ENCODE peak calls at places on chromosomes 2 and 18, in six cellular contexts. T, I, N, C, G and V are unnamed samples.

GRCh38 chr2:27973592-27973991 is 83.1 kb downstream of the BABAM2 start:
- DNase-seq in C (peak; percentile 25), I (no peak), N (no peak), G (no peak), T (no peak), V (no peak)

GRCh38 chr2:218711550-218711929 is 905 bp downstream of the TTLL4 start:
- DNase-seq in G (no peak), C (no peak), N (no peak), T (no peak), I (no peak), V (no peak)

GRCh38 chr2:62794791-62795190 is 89.3 kb downstream of the EHBP1 start:
- DNase-seq in C (no peak), N (no peak), I (no peak), T (no peak), G (no peak), V (no peak)

GRCh38 chr2:219026946-219027345 is 14.4 kb downstream of the CFAP65 start:
- DNase-seq in G (no peak), T (no peak), N (no peak), C (no peak), I (no peak), V (no peak)

GRCh38 chr18:70491734-70492348 is 203.0 kb downstream of the SOCS6 start:
- DNase-seq in T (peak; percentile 83), C (peak; percentile 77), N (no peak), G (peak; percentile 57), I (peak; percentile 76), V (no peak)

GRCh38 chr18:45285251-45285650 is 330.0 kb upstream of the SLC14A2 start:
- DNase-seq in N (no peak), T (no peak), C (no peak), I (no peak), G (no peak), V (no peak)

GRCh38 chr2:21466528-21466927 is 342.8 kb downstream of the TDRD15 start:
- DNase-seq in T (no peak), G (no peak), N (no peak), C (no peak), I (no peak), V (no peak)

GRCh38 chr2:239621611-239622010 is 220.8 kb upstream of the HDAC4 start:
- DNase-seq in C (no peak), I (no peak), N (no peak), T (no peak), G (no peak), V (peak; percentile 64)

GRCh38 chr2:105125920-105126319 is 88.1 kb downstream of the MRPS9 start:
- DNase-seq in I (no peak), C (peak; percentile 66), G (no peak), T (no peak), N (no peak), V (peak; percentile 10)

GRCh38 chr18:23336072-23336471 is 117.0 kb upstream of the RIOK3 start:
- DNase-seq in N (no peak), C (no peak), G (no peak), T (no peak), I (no peak), V (no peak)

GRCh38 chr2:172888704-172889103 is 153.1 kb downstream of the RAPGEF4 start:
- DNase-seq in N (no peak), G (no peak), T (no peak), C (no peak), I (no peak), V (no peak)

GRCh38 chr2:129748653-129749052 is 230.8 kb upstream of the RAB6C start:
- DNase-seq in C (peak; percentile 66), I (no peak), T (no peak), N (peak; percentile 31), G (no peak), V (no peak)

GRCh38 chr2:156182132-156182531 is 150.4 kb downstream of the NR4A2 start:
- DNase-seq in N (peak; percentile 92), I (peak; percentile 76), T (no peak), C (no peak), G (no peak), V (no peak)

GRCh38 chr18:43563780-43564179 is 286.5 kb upstream of the SYT4 start:
- DNase-seq in C (peak; percentile 75), T (peak; percentile 31), N (no peak), G (peak; percentile 44), I (no peak), V (no peak)

GRCh38 chr2:26475037-26475436 is 2.9 kb downstream of the OTOF start:
- DNase-seq in G (no peak), N (no peak), T (no peak), I (no peak), C (no peak), V (no peak)

GRCh38 chr2:15730545-15731212 is 139.0 kb downstream of the DDX1 start:
- DNase-seq in T (peak; percentile 95), I (peak; percentile 86), G (no peak), C (no peak), N (peak; percentile 68), V (no peak)

GRCh38 chr18:27223570-27224340 is 38.6 kb upstream of the CHST9 start:
- DNase-seq in N (no peak), I (no peak), C (peak; percentile 32), G (no peak), T (no peak), V (no peak)

GRCh38 chr2:219119422-219120043 is 41.1 kb downstream of the NHEJ1 start:
- DNase-seq in G (peak; percentile 59), N (peak; percentile 70), C (peak; percentile 89), I (peak; percentile 90), T (peak; percentile 83), V (no peak)

GRCh38 chr2:80022018-80022417 is 282.5 kb downstream of the LRRTM1 start:
- DNase-seq in I (no peak), N (no peak), G (no peak), T (no peak), C (no peak), V (no peak)

GRCh38 chr2:10378189-10378588 is 69.9 kb downstream of the ODC1 start:
- DNase-seq in G (no peak), I (no peak), N (no peak), C (no peak), T (no peak), V (no peak)

GRCh38 chr2:85925216-85925671 is 36.5 kb upstream of the ST3GAL5 start:
- DNase-seq in T (peak; percentile 75), N (no peak), G (no peak), C (no peak), I (no peak), V (no peak)
- H3K27ac ChIP-seq in T (peak overlapping the region; percentile 97), N (no peak overlapping the region), G (no peak overlapping the region), C (no peak overlapping the region), I (no peak overlapping the region), V (peak overlapping the region; percentile 70)

GRCh38 chr18:12283666-12284065 is 24.4 kb upstream of the TUBB6 start:
- DNase-seq in G (no peak), T (no peak), C (no peak), N (no peak), I (no peak), V (no peak)

GRCh38 chr18:12279781-12280531 is 25.8 kb downstream of the CIDEA start:
- DNase-seq in G (no peak), I (no peak), N (no peak), T (no peak), C (no peak), V (no peak)

GRCh38 chr18:12282436-12283039 is 25.5 kb upstream of the TUBB6 start:
- DNase-seq in I (no peak), C (no peak), G (no peak), N (no peak), T (no peak), V (no peak)

GRCh38 chr18:12281861-12282260 is 26.2 kb upstream of the TUBB6 start:
- DNase-seq in C (no peak), T (no peak), G (no peak), N (no peak), I (no peak), V (no peak)

GRCh38 chr18:12283256-12283655 is 24.8 kb upstream of the TUBB6 start:
- DNase-seq in N (no peak), I (no peak), G (no peak), T (no peak), C (peak; percentile 75), V (no peak)
- H3K27ac ChIP-seq in N (no peak overlapping the region), I (no peak overlapping the region), G (no peak overlapping the region), T (no peak overlapping the region), C (no peak overlapping the region), V (no peak overlapping the region)

DNA sequence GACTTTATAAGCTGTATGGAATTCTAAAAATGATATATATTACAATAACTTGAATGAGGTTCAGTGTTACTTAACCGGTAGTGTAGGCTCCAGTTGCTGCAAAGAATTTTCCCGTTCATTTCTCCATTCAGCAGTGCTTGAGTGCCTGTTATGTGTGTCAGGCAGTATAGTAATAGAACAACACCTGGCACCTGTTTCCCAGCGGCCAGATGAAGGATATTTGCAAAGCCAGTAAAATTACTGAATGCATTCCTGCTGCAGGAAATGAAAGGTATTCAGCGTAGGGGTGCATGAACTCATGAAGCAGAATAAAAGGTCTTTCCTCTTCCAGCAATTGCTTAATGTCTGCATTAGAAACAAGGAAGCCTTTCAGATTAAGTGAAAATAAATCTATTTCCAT is 18.8 kb downstream of the YPEL5 start:
- DNase-seq in I (no peak), N (no peak), T (no peak), G (no peak), C (no peak), V (no peak)
- H3K27ac ChIP-seq in I (no peak overlapping the region), N (no peak overlapping the region), T (no peak overlapping the region), G (no peak overlapping the region), C (no peak overlapping the region), V (no peak overlapping the region)

DNA sequence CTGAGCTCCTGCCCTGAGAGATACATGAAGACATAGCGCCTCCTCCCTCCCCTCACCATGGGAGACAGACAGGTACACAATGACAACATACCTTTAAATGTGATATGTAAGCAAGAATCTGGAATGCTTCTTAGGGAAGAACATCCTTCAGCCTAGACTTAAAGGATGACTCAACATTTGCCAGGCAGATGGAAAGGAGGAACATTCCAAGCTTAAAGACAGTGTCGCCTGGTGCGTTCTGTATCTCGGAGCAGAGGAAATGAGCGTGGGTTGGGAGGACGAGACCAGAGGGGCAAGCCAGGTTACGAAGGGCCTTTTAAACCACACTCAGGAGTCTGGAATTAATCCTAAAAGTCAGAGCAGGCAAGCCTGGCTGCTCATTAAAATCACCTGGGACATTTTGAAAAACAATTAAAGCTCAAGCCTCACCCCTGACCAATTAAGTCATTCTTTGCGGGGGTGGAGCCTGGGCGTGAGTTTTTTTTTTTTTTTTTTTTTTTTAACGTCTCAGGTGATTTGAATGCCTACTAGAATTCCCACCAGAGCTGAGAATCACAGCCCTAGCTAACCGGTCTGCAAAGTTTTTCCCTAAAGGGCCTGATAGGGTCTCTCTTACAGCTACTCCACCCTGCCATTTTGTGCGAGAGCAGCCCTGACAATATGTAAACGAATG is 131.2 kb upstream of the SEC11C start:
- DNase-seq in N (peak; percentile 58), C (peak; percentile 78), T (no peak), I (no peak), G (no peak), V (no peak)
- H3K27ac ChIP-seq in N (peak overlapping the region; percentile 75), C (peak overlapping the region; percentile 61), T (no peak overlapping the region), I (no peak overlapping the region), G (no peak overlapping the region), V (no peak overlapping the region)